ENCODE peak calls at places on chromosomes 5 and 9, in five cellular contexts. Q, G, L, H and E are unnamed samples.

GRCh38 chr9:109903515-109904138 is 123.6 kb downstream of the PALM2AKAP2 start:
- DNase-seq in Q (peak), G (peak), L (no peak), H (peak), E (peak)

GRCh38 chr5:87260604-87261200 is 7.0 kb upstream of the RASA1 start:
- DNase-seq in Q (no peak), G (no peak), L (no peak), H (no peak), E (no peak)

GRCh38 chr5:112002368-112002767 is 245.4 kb upstream of the NREP start:
- DNase-seq in Q (no peak), G (no peak), L (no peak), H (no peak), E (no peak)

GRCh38 chr9:82101475-82101874 is 112.9 kb downstream of the SPATA31D1 start:
- DNase-seq in Q (no peak), G (peak), L (no peak), H (peak), E (no peak)

GRCh38 chr5:164191240-164191639 is 685.8 kb downstream of the MAT2B start:
- DNase-seq in Q (no peak), G (peak), L (no peak), H (no peak), E (peak)

GRCh38 chr5:98793223-98793622 is 19.8 kb downstream of the RGMB start:
- DNase-seq in Q (no peak), G (no peak), L (no peak), H (no peak), E (no peak)

GRCh38 chr9:92686954-92687353 is 17.0 kb upstream of the IPPK start:
- DNase-seq in Q (peak), G (peak), L (no peak), H (peak), E (no peak)

GRCh38 chr5:67561145-67561932 is 364.7 kb upstream of the CD180 start:
- DNase-seq in Q (no peak), G (no peak), L (no peak), H (no peak), E (no peak)

GRCh38 chr5:1476181-1476966 is 31.1 kb upstream of the SLC6A3 start:
- DNase-seq in Q (no peak), G (no peak), L (no peak), H (no peak), E (no peak)

GRCh38 chr5:1526681-1527131 is 2.9 kb upstream of the LPCAT1 start:
- DNase-seq in Q (no peak), G (no peak), L (no peak), H (no peak), E (no peak)

GRCh38 chr5:36878421-36879088 is 2.0 kb downstream of the NIPBL start:
- DNase-seq in Q (peak), G (peak), L (no peak), H (no peak), E (peak)

GRCh38 chr5:19240150-19240549 is 747.9 kb downstream of the CDH18 start:
- DNase-seq in Q (no peak), G (no peak), L (no peak), H (no peak), E (peak)

DNA sequence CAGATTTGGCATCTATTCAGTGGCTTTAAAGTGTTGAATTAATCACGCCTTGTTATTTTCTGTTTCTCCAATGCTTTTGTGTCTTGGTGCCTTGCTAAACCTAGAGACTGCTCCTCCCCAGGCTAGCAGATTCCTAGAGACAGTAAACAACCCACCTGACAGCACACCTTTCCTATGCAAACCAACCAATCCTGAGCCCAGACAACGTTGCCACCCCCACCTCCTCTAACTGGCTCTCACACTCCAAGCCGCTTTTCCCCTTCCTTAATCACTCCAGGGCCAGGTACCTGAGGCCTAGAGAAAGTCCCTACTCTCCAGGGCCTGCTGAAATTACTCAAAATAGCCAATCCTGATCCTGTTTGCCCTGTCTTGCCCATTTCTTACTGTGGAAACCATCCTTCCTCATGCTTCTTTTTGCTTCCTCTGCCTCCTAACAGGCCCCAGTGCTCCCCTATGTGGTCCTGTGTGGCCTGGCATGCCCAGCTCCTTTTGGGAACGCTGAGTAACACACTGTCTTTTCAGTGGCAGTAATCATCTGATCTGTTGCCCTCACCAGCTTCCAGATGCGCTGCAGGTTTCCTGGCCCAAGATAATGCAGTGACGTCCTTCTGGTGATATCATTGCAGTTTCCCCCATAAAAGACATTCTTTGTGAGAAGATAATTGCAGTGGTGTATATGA is 53.4 kb downstream of the GAS1 start:
- DNase-seq in Q (no peak), G (no peak), L (no peak), H (no peak), E (no peak)
- TF ChIP-seq MYC in Q (no peak), G (no peak), L (no peak), H (no peak), E (no peak)

GRCh38 chr5:172165465-172165864 is 22.6 kb downstream of the STK10 start:
- DNase-seq in Q (no peak), G (no peak), L (no peak), H (no peak), E (no peak)
- TF ChIP-seq MYC in Q (no peak), G (no peak), L (no peak), H (no peak), E (no peak)

DNA sequence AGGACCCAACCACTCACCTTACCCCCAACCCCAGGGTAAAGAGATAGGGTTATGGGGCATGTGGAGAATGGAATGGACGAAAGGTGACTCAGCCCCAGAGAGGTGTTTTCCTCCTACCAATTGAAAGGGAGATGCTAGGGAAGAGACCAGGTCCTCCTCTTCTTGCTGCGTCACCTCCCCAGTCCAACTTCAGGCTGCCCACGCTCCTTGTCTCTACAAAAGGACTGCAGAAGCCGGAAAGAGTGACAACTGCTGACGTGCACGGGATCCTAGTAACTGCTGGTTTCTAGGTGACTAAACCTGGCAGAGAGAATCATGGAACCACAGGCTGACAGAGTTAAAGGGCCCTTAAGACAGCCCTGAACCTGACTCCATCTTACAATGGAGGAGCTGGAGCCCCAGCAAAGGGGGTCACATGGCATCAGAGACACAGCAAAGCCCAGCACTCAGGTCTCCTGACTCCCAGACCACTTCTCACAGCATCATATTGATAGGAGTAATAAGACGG is 2.2 kb downstream of the GPX3 start:
- DNase-seq in Q (peak), G (no peak), L (no peak), H (no peak), E (no peak)
- TF ChIP-seq MYC in Q (no peak), G (no peak), L (no peak), H (no peak), E (no peak)

GRCh38 chr5:115510145-115510640 is 34.4 kb downstream of the FEM1C start:
- DNase-seq in Q (no peak), G (no peak), L (no peak), H (no peak), E (no peak)

GRCh38 chr5:115511632-115512031 is 32.9 kb downstream of the FEM1C start:
- DNase-seq in Q (no peak), G (no peak), L (no peak), H (no peak), E (no peak)

GRCh38 chr5:115507682-115508081 is 36.9 kb downstream of the FEM1C start:
- DNase-seq in Q (no peak), G (no peak), L (no peak), H (no peak), E (no peak)

GRCh38 chr5:115514220-115514619 is 30.4 kb downstream of the FEM1C start:
- DNase-seq in Q (no peak), G (no peak), L (no peak), H (no peak), E (no peak)

GRCh38 chr5:115509547-115509946 is 35.0 kb downstream of the FEM1C start:
- DNase-seq in Q (no peak), G (no peak), L (no peak), H (no peak), E (no peak)
- TF ChIP-seq MYC in Q (no peak), G (no peak), L (no peak), H (no peak), E (no peak)

GRCh38 chr9:129701549-129701948 is 36.1 kb downstream of the PRRX2 start:
- DNase-seq in Q (no peak), G (no peak), L (no peak), H (no peak), E (no peak)
- TF ChIP-seq MYC in Q (no peak), G (no peak), L (no peak), H (no peak), E (no peak)